ENCODE peak calls at places on chromosomes 5 and 9, in ten cellular contexts. B is lower lobe of right lung, O is A673, J is transverse colon, U is heart left ventricle, X is psoas muscle, I is cardiac muscle cell, T is IMR-90, D is keratinocyte, V is WERI-Rb-1. F is an unnamed sample.

GRCh38 chr5:123086376-123087055 is 2.5 kb upstream of the PRDM6 start:
- DNase-seq in B (no peak), O (no peak), J (no peak), U (no peak), X (no peak), I (no peak), T (no peak), D (no peak), V (no peak), F (no peak)

GRCh38 chr9:115998661-115999060 is 154.9 kb upstream of the PAPPA start:
- DNase-seq in B (no peak), O (no peak), J (no peak), U (no peak), X (no peak), I (no peak), T (peak; percentile 37), D (no peak), V (no peak), F (no peak)

GRCh38 chr9:87829756-87830155 is 52.9 kb upstream of the SPATA31E1 start:
- DNase-seq in B (no peak), O (no peak), J (no peak), U (no peak), X (no peak), I (no peak), T (no peak), D (no peak), V (no peak), F (no peak)

GRCh38 chr5:168140256-168140655 is 151.2 kb upstream of the WWC1 start:
- DNase-seq in B (no peak), O (no peak), J (no peak), U (no peak), X (no peak), I (no peak), T (no peak), D (no peak), V (peak; percentile 50), F (no peak)

GRCh38 chr5:168393773-168394172 is 92.5 kb upstream of the RARS1 start:
- DNase-seq in B (no peak), O (no peak), J (no peak), U (no peak), X (no peak), I (no peak), T (no peak), D (no peak), V (no peak), F (no peak)

GRCh38 chr5:17838506-17838905 is 204.2 kb downstream of the TAF11L14 start:
- DNase-seq in B (no peak), O (no peak), J (no peak), U (no peak), X (no peak), I (no peak), T (no peak), D (no peak), V (peak; percentile 20), F (no peak)

GRCh38 chr5:170330568-170331054 is 33.0 kb upstream of the LCP2 start:
- DNase-seq in B (no peak), O (no peak), J (no peak), U (no peak), X (no peak), I (no peak), T (no peak), D (no peak), V (no peak), F (no peak)

GRCh38 chr5:68661237-68661636 is 432.6 kb upstream of the SLC30A5 start:
- DNase-seq in B (no peak), O (peak; percentile 66), J (peak; percentile 24), U (no peak), X (no peak), I (no peak), T (peak; percentile 22), D (no peak), V (peak; percentile 38), F (no peak)

GRCh38 chr9:19387317-19387716 is 7.3 kb upstream of the RPS6 start:
- DNase-seq in B (no peak), O (no peak), J (no peak), U (no peak), X (no peak), I (peak; percentile 28), T (no peak), D (no peak), V (no peak), F (no peak)

GRCh38 chr9:14326264-14326826 is 12.4 kb upstream of the NFIB start:
- DNase-seq in B (no peak), O (no peak), J (no peak), U (no peak), X (no peak), I (no peak), T (peak; percentile 74), D (peak; percentile 58), V (no peak), F (no peak)

GRCh38 chr5:129917224-129917623 is 13.0 kb downstream of the CHSY3 start:
- DNase-seq in B (no peak), O (no peak), J (no peak), U (no peak), X (no peak), I (no peak), T (no peak), D (no peak), V (no peak), F (no peak)

GRCh38 chr5:103360475-103360874 is 101.9 kb downstream of the MACIR start:
- DNase-seq in B (no peak), O (no peak), J (no peak), U (no peak), X (no peak), I (no peak), T (no peak), D (no peak), V (no peak), F (no peak)

GRCh38 chr5:150918613-150919012 is 13.8 kb upstream of the ZNF300 start:
- DNase-seq in B (no peak), O (peak; percentile 23), J (no peak), U (no peak), X (no peak), I (no peak), T (peak; percentile 16), D (no peak), V (no peak), F (peak; percentile 14)

GRCh38 chr5:1763548-1763911 is 36.1 kb downstream of the MRPL36 start:
- DNase-seq in B (peak; percentile 49), O (peak; percentile 37), J (peak; percentile 31), U (peak; percentile 22), X (no peak), I (peak; percentile 77), T (peak; percentile 72), D (no peak), V (peak; percentile 71), F (no peak)

GRCh38 chr5:134603059-134603458 is 29.6 kb downstream of the SAR1B start:
- DNase-seq in B (no peak), O (no peak), J (no peak), U (no peak), X (no peak), I (no peak), T (peak; percentile 87), D (no peak), V (no peak), F (no peak)

GRCh38 chr9:13377286-13377925 is 97.9 kb upstream of the MPDZ start:
- DNase-seq in B (no peak), O (no peak), J (no peak), U (no peak), X (no peak), I (no peak), T (no peak), D (no peak), V (no peak), F (no peak)

GRCh38 chr9:36407122-36407723 is 7.2 kb upstream of the RNF38 start:
- DNase-seq in B (peak; percentile 50), O (peak; percentile 68), J (peak; percentile 54), U (peak; percentile 36), X (peak; percentile 18), I (peak; percentile 78), T (peak; percentile 65), D (no peak), V (peak; percentile 53), F (no peak)

GRCh38 chr9:131140550-131140949 is 15.2 kb downstream of the NUP214 start:
- DNase-seq in B (no peak), O (no peak), J (no peak), U (no peak), X (no peak), I (no peak), T (no peak), D (no peak), V (no peak), F (no peak)

GRCh38 chr5:14395411-14395810 is 186.2 kb upstream of the OTULINL start:
- DNase-seq in B (no peak), O (no peak), J (no peak), U (no peak), X (no peak), I (no peak), T (no peak), D (no peak), V (no peak), F (no peak)
- H3K4me3 ChIP-seq in B (no peak overlapping the region), O (no peak overlapping the region), J (no peak overlapping the region), U (no peak overlapping the region), X (no peak overlapping the region), I (no peak overlapping the region), T (no peak overlapping the region), D (no peak overlapping the region), V (no peak overlapping the region), F (no peak overlapping the region)

GRCh38 chr5:164420161-164420560 is 914.7 kb downstream of the MAT2B start:
- DNase-seq in B (no peak), O (no peak), J (no peak), U (no peak), X (no peak), I (no peak), T (no peak), D (no peak), V (no peak), F (no peak)

GRCh38 chr5:164422400-164422799 is 917.0 kb downstream of the MAT2B start:
- DNase-seq in B (no peak), O (peak; percentile 29), J (no peak), U (no peak), X (no peak), I (peak; percentile 65), T (peak; percentile 30), D (no peak), V (peak; percentile 40), F (no peak)
- TF ChIP-seq CTCF in B (no peak), O (peak; percentile 48), J (no peak), U (no peak), X (no peak), I (peak; percentile 58), T (peak; percentile 30), D (no peak), V (peak; percentile 41), F (peak; percentile 16)

DNA sequence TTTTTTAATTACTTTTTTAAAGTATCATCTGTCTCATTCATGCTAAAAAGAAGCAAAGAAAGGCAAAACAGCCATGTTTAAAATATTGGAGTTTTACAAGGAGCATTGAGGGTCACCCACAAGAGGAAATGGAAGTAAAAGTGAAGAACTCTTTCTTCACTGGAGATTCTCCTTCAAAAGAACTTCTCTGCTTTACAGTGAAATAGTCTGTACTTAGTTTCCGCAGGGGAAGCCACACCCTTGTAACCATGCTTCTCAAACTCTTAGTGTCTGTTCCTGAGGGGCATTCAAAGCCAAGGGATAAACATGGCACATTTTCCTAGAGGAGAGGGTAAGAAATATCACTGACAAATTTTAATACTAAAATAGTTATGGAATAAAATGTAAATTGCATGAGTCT is 8.6 kb downstream of the C9orf72 start:
- DNase-seq in B (no peak), O (no peak), J (no peak), U (no peak), X (no peak), I (no peak), T (no peak), D (no peak), V (no peak), F (no peak)
- H3K36me3 ChIP-seq in B (peaks cover 36% of the 10 kb centered on the region), O (no peaks in the 10 kb centered on the region), J (peaks cover 44% of the 10 kb centered on the region), U (peaks cover 68% of the 10 kb centered on the region), X (peaks cover 60% of the 10 kb centered on the region), I (peaks cover 12% of the 10 kb centered on the region), T (peaks cover 1% of the 10 kb centered on the region), D (no peaks in the 10 kb centered on the region), V (peaks cover 8% of the 10 kb centered on the region), F (no peaks in the 10 kb centered on the region)

GRCh38 chr5:97142521-97143254 is at the start of gene LIX1:
- DNase-seq in B (no peak), O (peak; percentile 86), J (peak; percentile 26), U (peak; percentile 21), X (no peak), I (peak; percentile 85), T (peak; percentile 36), D (no peak), V (peak; percentile 63), F (peak; percentile 10)
- H3K4me3 ChIP-seq in B (no peak within 1 kb of the TSS), O (no peak within 1 kb of the TSS), J (no peak within 1 kb of the TSS), U (no peak within 1 kb of the TSS), X (no peak within 1 kb of the TSS), I (peak within 1 kb of the TSS; percentile 59), T (no peak within 1 kb of the TSS), D (no peak within 1 kb of the TSS), V (no peak within 1 kb of the TSS), F (no peak within 1 kb of the TSS)